ENCODE peak calls at places on chromosomes 12 and 14, in six cellular contexts. T is tibial artery, I is cardiac muscle cell, V is glutamatergic neuron, O is NB4, H is astrocyte of the spinal cord. U is an unnamed sample.

GRCh38 chr14:94145902-94146527 is 16.6 kb upstream of the IFI27L2 start:
- DNase-seq in T (no peak), I (no peak), V (no peak), O (peak), H (no peak), U (no peak)

GRCh38 chr14:103930051-103930604 is 1.9 kb downstream of the TDRD9 start:
- DNase-seq in T (no peak), I (no peak), V (no peak), O (peak), H (no peak), U (no peak)

GRCh38 chr12:131254374-131254773 is 300.7 kb downstream of the ADGRD1 start:
- DNase-seq in T (no peak), I (no peak), V (no peak), O (no peak), H (no peak), U (no peak)

GRCh38 chr14:76904740-76905569 is 78.7 kb downstream of the LRRC74A start:
- DNase-seq in T (peak), I (no peak), V (no peak), O (peak), H (peak), U (peak)

GRCh38 chr14:92506230-92506629 is 7.4 kb upstream of the RIN3 start:
- DNase-seq in T (no peak), I (no peak), V (no peak), O (no peak), H (no peak), U (no peak)

GRCh38 chr14:75339059-75339458 is 60.4 kb downstream of the FOS start:
- DNase-seq in T (no peak), I (no peak), V (no peak), O (peak), H (peak), U (no peak)

GRCh38 chr12:110280784-110281548 is at the start of gene ATP2A2:
- DNase-seq in T (peak), I (peak), V (peak), O (peak), H (peak), U (peak)

GRCh38 chr12:13887774-13888388 is 93.5 kb downstream of the GRIN2B start:
- DNase-seq in T (no peak), I (no peak), V (no peak), O (no peak), H (no peak), U (no peak)

GRCh38 chr14:101797785-101798342 is 36.4 kb downstream of the PPP2R5C start:
- DNase-seq in T (no peak), I (no peak), V (no peak), O (no peak), H (no peak), U (no peak)

GRCh38 chr14:104443391-104444158 is 136.0 kb upstream of the C14orf180 start:
- DNase-seq in T (peak), I (peak), V (no peak), O (no peak), H (no peak), U (no peak)

GRCh38 chr12:70398002-70398401 is 31.9 kb downstream of the KCNMB4 start:
- DNase-seq in T (no peak), I (no peak), V (no peak), O (no peak), H (no peak), U (no peak)

GRCh38 chr12:14394317-14395058 is 29.0 kb downstream of the ATF7IP start:
- DNase-seq in T (no peak), I (peak), V (no peak), O (peak), H (peak), U (peak)

U was measured in CD4-positive, CD25-positive, alpha-beta regulatory T cell.